ENCODE peak calls at places on chromosomes 6 and 20, in ten cellular contexts. T is cardiac muscle cell, R is stomach, J is HCT116, E is endodermal cell, Q is tibial artery, V is heart left ventricle, W is uterus, A is colonic mucosa, B is ovary. P is an unnamed sample. For H3K27me3, the result is how much of the 10 kb centered on the place peaks cover.

GRCh38 chr6:27106382-27106781 is 141.1 kb upstream of the PRSS16 start:
- DNase-seq in T (no peak), R (no peak), J (no peak), E (no peak), Q (no peak), V (no peak), W (no peak), A (no peak), B (no peak), P (no peak)

GRCh38 chr20:51871943-51872342 is 69.6 kb upstream of the SALL4 start:
- DNase-seq in T (no peak), R (no peak), J (no peak), E (no peak), Q (no peak), V (no peak), W (no peak), A (no peak), B (no peak), P (no peak)

GRCh38 chr20:50982372-50982771 is 23.8 kb downstream of the MOCS3 start:
- DNase-seq in T (no peak), R (peak), J (no peak), E (no peak), Q (no peak), V (no peak), W (no peak), A (peak), B (no peak), P (no peak)

GRCh38 chr6:33160728-33161323 is 31.4 kb downstream of the COL11A2 start:
- DNase-seq in T (no peak), R (peak), J (peak), E (peak), Q (peak), V (no peak), W (no peak), A (peak), B (peak), P (no peak)

GRCh38 chr6:144809120-144809519 is 524.0 kb downstream of the UTRN start:
- DNase-seq in T (no peak), R (no peak), J (peak), E (no peak), Q (no peak), V (no peak), W (no peak), A (no peak), B (no peak), P (no peak)

GRCh38 chr6:100712997-100713396 is 168.1 kb downstream of the ASCC3 start:
- DNase-seq in T (no peak), R (no peak), J (no peak), E (no peak), Q (no peak), V (no peak), W (no peak), A (no peak), B (no peak), P (no peak)

GRCh38 chr20:43799150-43799711 is 72.4 kb upstream of the GTSF1L start:
- DNase-seq in T (no peak), R (no peak), J (no peak), E (no peak), Q (no peak), V (no peak), W (no peak), A (no peak), B (no peak), P (no peak)

GRCh38 chr6:93849857-93850256 is 430.5 kb upstream of the EPHA7 start:
- DNase-seq in T (no peak), R (no peak), J (no peak), E (no peak), Q (no peak), V (no peak), W (no peak), A (no peak), B (no peak), P (no peak)

GRCh38 chr20:15561707-15562106 is 1011.5 kb downstream of the KIF16B start:
- DNase-seq in T (peak), R (no peak), J (no peak), E (no peak), Q (no peak), V (no peak), W (no peak), A (no peak), B (no peak), P (no peak)

GRCh38 chr6:73696990-73697651 is 1.1 kb downstream of the CD109 start:
- DNase-seq in T (no peak), R (no peak), J (no peak), E (peak), Q (no peak), V (no peak), W (no peak), A (no peak), B (no peak), P (no peak)

GRCh38 chr6:80223743-80224212 is 117.3 kb downstream of the BCKDHB start:
- DNase-seq in T (no peak), R (no peak), J (no peak), E (no peak), Q (peak), V (no peak), W (no peak), A (no peak), B (no peak), P (no peak)

GRCh38 chr6:842141-842540 is 149.2 kb upstream of the EXOC2 start:
- DNase-seq in T (peak), R (no peak), J (no peak), E (no peak), Q (no peak), V (no peak), W (no peak), A (no peak), B (no peak), P (no peak)

GRCh38 chr6:108820011-108820410 is 28.2 kb upstream of the ARMC2 start:
- DNase-seq in T (no peak), R (no peak), J (no peak), E (no peak), Q (no peak), V (no peak), W (peak), A (no peak), B (no peak), P (no peak)

GRCh38 chr6:104784884-104785283 is 74.8 kb downstream of the HACE1 start:
- DNase-seq in T (no peak), R (no peak), J (no peak), E (no peak), Q (no peak), V (no peak), W (no peak), A (no peak), B (no peak), P (no peak)

GRCh38 chr6:1856381-1856780 is 246.7 kb downstream of the FOXC1 start:
- DNase-seq in T (no peak), R (no peak), J (no peak), E (no peak), Q (no peak), V (no peak), W (peak), A (peak), B (no peak), P (no peak)

GRCh38 chr6:30188541-30188940 is 24.7 kb downstream of the TRIM26 start:
- DNase-seq in T (no peak), R (no peak), J (no peak), E (no peak), Q (no peak), V (no peak), W (no peak), A (no peak), B (no peak), P (no peak)

GRCh38 chr6:55943329-55943728 is 67.9 kb upstream of the BMP5 start:
- DNase-seq in T (no peak), R (no peak), J (no peak), E (no peak), Q (no peak), V (no peak), W (no peak), A (no peak), B (no peak), P (no peak)

GRCh38 chr20:51500311-51500710 is 42.2 kb downstream of the NFATC2 start:
- DNase-seq in T (no peak), R (no peak), J (no peak), E (peak), Q (no peak), V (no peak), W (no peak), A (no peak), B (no peak), P (no peak)

GRCh38 chr6:29071831-29072723 is 15.0 kb downstream of the OR2B3 start:
- DNase-seq in T (peak), R (no peak), J (peak), E (peak), Q (no peak), V (no peak), W (no peak), A (peak), B (no peak), P (peak)

GRCh38 chr6:14501914-14502313 is 384.3 kb downstream of the CD83 start:
- DNase-seq in T (no peak), R (no peak), J (no peak), E (no peak), Q (no peak), V (no peak), W (no peak), A (no peak), B (no peak), P (no peak)

GRCh38 chr6:53090576-53090975 is 25.4 kb downstream of the FBXO9 start:
- DNase-seq in T (no peak), R (no peak), J (no peak), E (no peak), Q (peak), V (no peak), W (no peak), A (no peak), B (no peak), P (no peak)

GRCh38 chr6:36131517-36132220 is 1.4 kb downstream of the MAPK13 start:
- DNase-seq in T (peak), R (peak), J (no peak), E (no peak), Q (peak), V (no peak), W (peak), A (peak), B (peak), P (peak)

GRCh38 chr6:16045238-16045637 is 83.6 kb upstream of the MYLIP start:
- DNase-seq in T (no peak), R (no peak), J (no peak), E (no peak), Q (no peak), V (no peak), W (no peak), A (no peak), B (no peak), P (no peak)

GRCh38 chr6:16047435-16047834 is 81.5 kb upstream of the MYLIP start:
- DNase-seq in T (no peak), R (no peak), J (no peak), E (no peak), Q (no peak), V (no peak), W (no peak), A (no peak), B (no peak), P (no peak)

GRCh38 chr6:16043171-16044142 is 85.4 kb upstream of the MYLIP start:
- DNase-seq in T (no peak), R (no peak), J (no peak), E (no peak), Q (no peak), V (no peak), W (no peak), A (no peak), B (no peak), P (no peak)

GRCh38 chr6:16044211-16044643 is 84.7 kb upstream of the MYLIP start:
- DNase-seq in T (no peak), R (no peak), J (no peak), E (no peak), Q (no peak), V (no peak), W (no peak), A (no peak), B (no peak), P (no peak)

GRCh38 chr6:16049178-16049577 is 79.7 kb upstream of the MYLIP start:
- DNase-seq in T (no peak), R (no peak), J (no peak), E (no peak), Q (no peak), V (no peak), W (no peak), A (no peak), B (no peak), P (no peak)
- H3K27ac ChIP-seq in T (no peak), R (no peak), J (no peak), E (no peak), Q (no peak), V (no peak), W (no peak), A (no peak), B (no peak), P (no peak)

GRCh38 chr6:139330271-139330670 is 38.5 kb upstream of the TXLNB start:
- DNase-seq in T (no peak), R (no peak), J (no peak), E (no peak), Q (no peak), V (no peak), W (no peak), A (no peak), B (no peak), P (no peak)
- H3K27me3 ChIP-seq in T (under half), R (under half), J (under half), E (under half), Q (under half), V (under half), W (under half), A (under half), B (under half), P (under half)

GRCh38 chr6:96469312-96469711 is 52.3 kb upstream of the UFL1 start:
- DNase-seq in T (no peak), R (no peak), J (no peak), E (no peak), Q (no peak), V (no peak), W (no peak), A (no peak), B (no peak), P (no peak)

GRCh38 chr6:96470296-96470695 is 51.3 kb upstream of the UFL1 start:
- DNase-seq in T (no peak), R (no peak), J (no peak), E (no peak), Q (no peak), V (no peak), W (no peak), A (no peak), B (no peak), P (no peak)

GRCh38 chr6:96467814-96468213 is 53.8 kb upstream of the UFL1 start:
- DNase-seq in T (no peak), R (no peak), J (no peak), E (no peak), Q (no peak), V (no peak), W (no peak), A (no peak), B (no peak), P (no peak)

GRCh38 chr6:96468281-96468680 is 53.3 kb upstream of the UFL1 start:
- DNase-seq in T (no peak), R (no peak), J (no peak), E (no peak), Q (no peak), V (no peak), W (no peak), A (no peak), B (no peak), P (no peak)

DNA sequence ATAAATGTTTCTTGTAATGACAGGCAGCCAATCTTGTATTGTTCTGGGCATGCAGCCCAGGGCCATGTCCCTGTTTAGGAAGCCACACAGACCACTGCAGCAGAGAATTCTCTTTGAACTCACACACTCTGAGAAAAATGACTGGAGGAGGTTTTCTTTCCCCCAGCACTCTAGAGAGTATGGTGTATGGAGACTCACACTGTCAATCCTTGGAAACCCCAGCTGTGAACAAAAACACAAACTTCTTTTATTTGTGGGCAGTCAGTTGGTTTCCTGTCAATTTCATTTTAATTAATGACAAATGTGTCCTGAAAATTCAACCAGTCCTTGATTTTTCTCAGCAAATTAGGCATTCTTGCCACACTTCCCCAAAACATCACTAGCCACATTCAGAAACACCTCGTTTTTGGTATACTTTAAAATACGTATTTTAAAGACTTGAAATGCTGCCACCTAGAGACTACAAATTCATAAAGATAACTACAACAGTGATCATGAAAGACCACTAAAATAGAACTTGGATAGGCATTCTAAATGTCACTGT is 52.9 kb upstream of the UFL1 start:
- DNase-seq in T (no peak), R (no peak), J (no peak), E (no peak), Q (no peak), V (no peak), W (no peak), A (no peak), B (no peak), P (peak)
- TF ChIP-seq CTCF in T (no peak), R (no peak), J (peak), E (peak), Q (no peak), V (no peak), W (no peak), A (no peak), B (no peak), P (peak)

GRCh38 chr6:155077331-155077730 is 82.2 kb downstream of the TIAM2 start:
- DNase-seq in T (no peak), R (no peak), J (no peak), E (no peak), Q (no peak), V (no peak), W (peak), A (no peak), B (no peak), P (no peak)
- H3K27ac ChIP-seq in T (no peak), R (no peak), J (no peak), E (no peak), Q (peak), V (no peak), W (peak), A (no peak), B (peak), P (no peak)

GRCh38 chr20:10217517-10218410 is 866 bp upstream of the SNAP25 start:
- DNase-seq in T (peak), R (no peak), J (no peak), E (peak), Q (peak), V (no peak), W (peak), A (no peak), B (peak), P (peak)

GRCh38 chr20:10221022-10221421 is 2.4 kb downstream of the SNAP25 start:
- DNase-seq in T (no peak), R (no peak), J (no peak), E (no peak), Q (no peak), V (no peak), W (no peak), A (no peak), B (no peak), P (no peak)

GRCh38 chr20:10218536-10219451 is at the start of gene SNAP25:
- DNase-seq in T (peak), R (peak), J (peak), E (peak), Q (peak), V (no peak), W (peak), A (no peak), B (peak), P (peak)

GRCh38 chr20:10219452-10219791 is 792 bp downstream of the SNAP25 start:
- DNase-seq in T (peak), R (peak), J (no peak), E (peak), Q (peak), V (peak), W (peak), A (peak), B (peak), P (peak)

DNA sequence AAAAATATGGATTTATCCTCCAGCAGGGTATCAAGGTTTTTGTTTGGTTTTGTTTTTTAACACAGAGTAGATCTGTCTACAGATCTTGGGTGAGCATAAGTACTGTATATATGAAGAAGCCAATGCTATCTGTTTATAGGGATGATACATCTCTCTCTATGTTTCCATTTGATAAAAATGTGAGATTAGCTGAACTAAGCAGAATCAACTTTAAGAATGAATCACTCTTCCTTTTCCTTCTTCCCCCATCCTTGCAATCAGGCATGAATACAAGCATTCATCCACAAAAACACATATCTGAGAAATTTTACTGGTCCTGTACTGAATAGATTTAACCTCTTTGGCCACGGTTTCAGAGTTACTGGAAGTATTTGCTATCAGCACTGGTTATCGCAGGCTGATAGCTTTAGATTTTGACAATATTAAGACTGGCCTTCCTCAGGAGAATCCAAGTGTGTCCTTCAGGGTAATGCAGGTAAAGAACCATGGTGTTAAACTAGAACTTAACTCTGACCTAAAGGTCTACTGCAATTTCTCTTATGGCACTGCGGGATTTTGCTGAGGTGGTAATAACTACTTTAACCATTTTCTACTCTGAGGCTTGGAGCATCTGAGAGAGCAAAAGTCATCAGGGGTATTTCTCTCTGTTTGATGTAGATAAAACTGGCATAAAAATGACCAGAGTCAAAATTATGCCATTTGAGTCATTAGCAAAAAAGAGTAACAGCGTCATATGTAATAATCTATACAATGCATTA is 1.5 kb downstream of the SNAP25 start:
- DNase-seq in T (no peak), R (no peak), J (no peak), E (no peak), Q (no peak), V (no peak), W (no peak), A (no peak), B (no peak), P (no peak)
- H3K27me3 ChIP-seq in T (under half), R (half or more), J (under half), E (under half), Q (under half), V (under half), W (under half), A (under half), B (under half), P (under half)

DNA sequence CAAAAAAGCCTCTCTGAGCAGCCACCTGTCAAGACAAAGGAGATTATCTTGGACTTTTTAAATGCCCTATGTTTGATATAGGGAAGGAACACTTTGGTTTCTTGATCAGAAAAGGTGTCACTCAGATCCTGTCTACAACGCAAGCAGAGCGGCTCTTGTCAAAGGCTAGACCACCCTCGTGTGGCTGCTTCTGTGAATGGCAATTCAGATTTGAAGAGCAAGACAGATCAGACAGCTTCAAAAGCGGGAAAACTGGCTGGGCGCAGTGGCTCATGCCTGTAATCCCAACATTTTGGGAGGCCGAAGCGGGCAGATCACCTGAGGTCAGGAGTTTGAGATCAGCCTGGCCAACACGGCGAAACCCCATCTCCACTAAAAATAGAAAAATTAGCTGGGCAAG is 10.1 kb upstream of the NXT1 start:
- DNase-seq in T (peak), R (peak), J (peak), E (peak), Q (peak), V (peak), W (peak), A (no peak), B (peak), P (peak)
- TF ChIP-seq CTCF in T (peak), R (no peak), J (peak), E (peak), Q (peak), V (peak), W (peak), A (peak), B (peak), P (peak)

DNA sequence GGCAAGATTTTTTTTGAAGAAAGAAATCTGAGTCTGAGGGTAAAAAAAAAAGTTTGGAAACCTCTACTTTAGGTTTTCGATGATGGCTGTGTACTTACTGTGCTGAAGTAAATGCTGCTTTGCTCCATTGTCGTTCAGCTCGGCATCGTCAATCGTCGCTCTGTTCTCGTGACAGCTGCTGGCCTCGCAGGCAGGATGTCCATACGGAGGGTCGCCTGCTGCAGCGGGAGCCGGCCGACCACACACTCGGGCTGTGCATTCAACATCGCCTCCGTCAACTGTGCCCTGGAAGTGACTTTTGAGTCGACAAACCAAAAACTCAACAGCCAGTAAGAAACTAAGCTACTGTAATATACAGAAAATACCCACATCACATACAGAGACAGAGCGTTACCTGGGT is 53.1 kb upstream of the SMOC2 start:
- DNase-seq in T (no peak), R (no peak), J (no peak), E (no peak), Q (no peak), V (no peak), W (no peak), A (no peak), B (no peak), P (no peak)
- H3K27ac ChIP-seq in T (no peak), R (no peak), J (no peak), E (no peak), Q (no peak), V (no peak), W (no peak), A (no peak), B (no peak), P (no peak)

P was measured in body of pancreas.